ENCODE peak calls at places on chromosomes 11 and 22, in eight cellular contexts. M is HCT116, X is spleen, U is transverse colon, I is HepG2, F is GM23338, V is suprapubic skin, Z is sigmoid colon. G is an unnamed sample.

GRCh38 chr11:12543596-12544415 is 130.4 kb upstream of the TEAD1 start:
- DNase-seq in X (no peak), U (no peak), F (no peak), V (no peak), Z (no peak), M (no peak), I (no peak), G (no peak)

GRCh38 chr11:86978247-86978646 is 23.1 kb upstream of the FZD4 start:
- DNase-seq in Z (peak; percentile 82), F (no peak), U (no peak), I (no peak), X (no peak), V (no peak), M (no peak), G (no peak)

GRCh38 chr22:30802202-30803166 is 107.8 kb downstream of the OSBP2 start:
- DNase-seq in F (peak; percentile 94), M (peak; percentile 61), X (peak; percentile 85), Z (peak; percentile 80), V (peak; percentile 79), I (peak; percentile 77), U (peak; percentile 86), G (no peak)

GRCh38 chr22:34736081-34736480 is 329.9 kb upstream of the ISX start:
- DNase-seq in U (no peak), I (no peak), F (no peak), M (no peak), X (no peak), V (no peak), Z (no peak), G (no peak)

GRCh38 chr11:76768091-76769047 is 14.8 kb upstream of the TSKU start:
- DNase-seq in F (no peak), I (peak; percentile 29), Z (peak; percentile 83), U (peak; percentile 66), V (no peak), M (no peak), X (peak; percentile 86), G (no peak)

GRCh38 chr11:105838668-105839403 is 183.2 kb downstream of the MSANTD4 start:
- DNase-seq in V (no peak), X (no peak), F (peak; percentile 11), U (no peak), Z (no peak), I (no peak), M (peak; percentile 35), G (no peak)

GRCh38 chr11:37248145-37248544 is 650.1 kb upstream of the RAG2 start:
- DNase-seq in F (no peak), V (no peak), I (no peak), M (no peak), Z (no peak), U (no peak), X (no peak), G (no peak)

GRCh38 chr22:35961480-35961902 is 67.1 kb downstream of the RBFOX2 start:
- DNase-seq in Z (peak; percentile 80), V (peak; percentile 67), U (no peak), I (no peak), F (peak; percentile 96), X (no peak), M (no peak), G (no peak)

GRCh38 chr11:70804174-70804855 is 406.0 kb downstream of the CTTN start:
- DNase-seq in U (no peak), V (no peak), X (peak; percentile 90), I (no peak), F (no peak), Z (no peak), M (no peak), G (no peak)

GRCh38 chr11:126734752-126735151 is 265.8 kb downstream of the KIRREL3 start:
- DNase-seq in U (no peak), M (no peak), X (no peak), I (no peak), F (no peak), Z (no peak), V (no peak), G (no peak)

GRCh38 chr11:69459848-69460539 is 21.5 kb upstream of the LINC01488 start:
- DNase-seq in M (no peak), F (no peak), Z (no peak), X (no peak), I (peak; percentile 57), V (no peak), U (no peak), G (no peak)

GRCh38 chr11:132423266-132423665 is 1052.9 kb downstream of the NTM start:
- DNase-seq in Z (no peak), I (no peak), M (no peak), U (no peak), X (no peak), V (no peak), F (no peak), G (no peak)

GRCh38 chr11:110305169-110306018 is 9.0 kb upstream of the RDX start:
- DNase-seq in X (no peak), V (no peak), I (peak; percentile 82), U (no peak), Z (no peak), F (no peak), M (no peak), G (no peak)

GRCh38 chr22:47040486-47041145 is 278.2 kb downstream of the TBC1D22A start:
- DNase-seq in F (no peak), Z (no peak), I (no peak), U (no peak), X (peak; percentile 57), M (no peak), V (no peak), G (no peak)

GRCh38 chr11:64592656-64593055 is 1.6 kb downstream of the SLC22A12 start:
- DNase-seq in X (peak; percentile 57), M (no peak), I (no peak), V (no peak), F (no peak), Z (no peak), U (no peak), G (no peak)

GRCh38 chr22:39959640-39960447 is at the start of gene TMA7B:
- DNase-seq in U (no peak), I (no peak), V (no peak), F (peak; percentile 59), Z (no peak), X (peak; percentile 80), M (no peak), G (no peak)
- TF ChIP-seq POLR2AphosphoS5 in U (no peak), I (no peak), V (no peak), F (no peak), Z (no peak), X (peak; percentile 74), M (no peak), G (no peak)

GRCh38 chr11:88179141-88179540 is 3.9 kb upstream of the RAB38 start:
- DNase-seq in V (no peak), Z (no peak), U (no peak), F (no peak), X (no peak), M (no peak), I (no peak), G (no peak)

GRCh38 chr11:88178211-88178610 is 3.0 kb upstream of the RAB38 start:
- DNase-seq in Z (no peak), V (no peak), U (no peak), M (no peak), X (no peak), I (no peak), F (no peak), G (no peak)

GRCh38 chr11:88174627-88175003 is 628 bp downstream of the RAB38 start:
- DNase-seq in Z (peak; percentile 85), X (peak; percentile 86), M (peak; percentile 45), I (no peak), V (peak; percentile 82), F (peak; percentile 56), U (peak; percentile 74), G (peak; percentile 3)

GRCh38 chr11:88175004-88175706 is at the start of gene RAB38:
- DNase-seq in F (peak; percentile 84), I (no peak), U (peak; percentile 58), M (peak; percentile 42), Z (peak; percentile 70), X (peak; percentile 77), V (peak; percentile 66), G (no peak)

GRCh38 chr11:88175707-88176066 is 444 bp upstream of the RAB38 start:
- DNase-seq in V (no peak), U (no peak), F (peak; percentile 26), X (no peak), I (no peak), M (no peak), Z (no peak), G (no peak)
- H3K4me3 ChIP-seq in V (peak overlapping the region; percentile 63), U (peak overlapping the region; percentile 42), F (peak overlapping the region; percentile 77), X (no peak overlapping the region), I (no peak overlapping the region), M (peak overlapping the region; percentile 73), Z (no peak overlapping the region), G (no peak overlapping the region)

GRCh38 chr11:65646921-65647701 is 9.2 kb downstream of the SIPA1 start:
- DNase-seq in Z (no peak), M (no peak), F (peak; percentile 86), V (no peak), I (no peak), U (peak; percentile 75), X (peak; percentile 83), G (no peak)
- TF ChIP-seq POLR2AphosphoS5 in Z (no peak), M (peak; percentile 72), F (peak; percentile 77), V (no peak), I (no peak), U (peak; percentile 47), X (peak; percentile 65), G (no peak)

GRCh38 chr11:444397-445144 is 2.8 kb upstream of the ANO9 start:
- DNase-seq in V (no peak), M (no peak), X (no peak), I (no peak), U (peak; percentile 84), F (no peak), Z (no peak), G (no peak)

GRCh38 chr11:441043-441417 is 781 bp downstream of the ANO9 start:
- DNase-seq in X (no peak), I (no peak), M (no peak), U (no peak), F (no peak), Z (no peak), V (no peak), G (no peak)

GRCh38 chr11:441418-442274 is at the start of gene ANO9:
- DNase-seq in V (no peak), U (peak; percentile 87), I (peak; percentile 39), Z (no peak), F (peak; percentile 77), X (peak; percentile 89), M (no peak), G (no peak)

GRCh38 chr11:443542-444199 is 1.9 kb upstream of the ANO9 start:
- DNase-seq in M (no peak), F (peak; percentile 43), U (no peak), V (no peak), X (no peak), I (no peak), Z (no peak), G (peak; percentile 91)

GRCh38 chr11:442611-443081 is 835 bp upstream of the ANO9 start:
- DNase-seq in X (no peak), I (no peak), M (no peak), V (no peak), U (no peak), F (no peak), Z (no peak), G (no peak)
- H3K4me3 ChIP-seq in X (no peak overlapping the region), I (peak overlapping the region; percentile 42), M (no peak overlapping the region), V (no peak overlapping the region), U (no peak overlapping the region), F (no peak overlapping the region), Z (no peak overlapping the region), G (no peak overlapping the region)

GRCh38 chr22:37008365-37008764 is 10.9 kb downstream of the TST start:
- DNase-seq in I (no peak), X (no peak), F (no peak), V (no peak), U (no peak), Z (no peak), M (no peak), G (no peak)
- TF ChIP-seq POLR2AphosphoS5 in I (no peak), X (no peak), F (no peak), V (no peak), U (no peak), Z (no peak), M (no peak), G (no peak)

G was measured in SK-N-MC.